ENCODE peak calls at places on chromosomes 16 and 17, in eight cellular contexts. One of them, this sample, is unnamed. For H3K4me1, the result is how much of the 10 kb centered on the place peaks cover.

GRCh38 chr17:76405967-76406647 is 21.7 kb downstream of the SPHK1 start:
- DNase-seq in H1: no peak
- DNase-seq in breast epithelium: no peak
- DNase-seq in body of pancreas: peak
- DNase-seq in A549: no peak
- DNase-seq in IMR-90: peak
- DNase-seq in ovary: peak
- DNase-seq in transverse colon: peak
- DNase-seq in this sample: peak

GRCh38 chr17:292531-293382 is 59.9 kb downstream of the RPH3AL start:
- DNase-seq in IMR-90: no peak
- DNase-seq in transverse colon: no peak
- DNase-seq in breast epithelium: peak
- DNase-seq in A549: no peak
- DNase-seq in ovary: no peak
- DNase-seq in body of pancreas: no peak
- DNase-seq in H1: no peak
- DNase-seq in this sample: peak

GRCh38 chr17:8057691-8058114 is 18.8 kb downstream of the ALOX15B start:
- DNase-seq in breast epithelium: no peak
- DNase-seq in A549: peak
- DNase-seq in H1: no peak
- DNase-seq in ovary: no peak
- DNase-seq in IMR-90: peak
- DNase-seq in transverse colon: no peak
- DNase-seq in body of pancreas: peak
- DNase-seq in this sample: peak

GRCh38 chr16:52518884-52519283 is 28.1 kb downstream of the TOX3 start:
- DNase-seq in A549: no peak
- DNase-seq in H1: no peak
- DNase-seq in breast epithelium: no peak
- DNase-seq in ovary: no peak
- DNase-seq in IMR-90: no peak
- DNase-seq in body of pancreas: no peak
- DNase-seq in transverse colon: no peak
- DNase-seq in this sample: no peak

GRCh38 chr17:34275881-34276280 is 5.9 kb downstream of the CCL7 start:
- DNase-seq in H1: no peak
- DNase-seq in ovary: no peak
- DNase-seq in IMR-90: peak
- DNase-seq in breast epithelium: no peak
- DNase-seq in A549: peak
- DNase-seq in transverse colon: no peak
- DNase-seq in body of pancreas: no peak
- DNase-seq in this sample: no peak

GRCh38 chr16:79209308-79209707 is 391.2 kb downstream of the MAF start:
- DNase-seq in A549: no peak
- DNase-seq in IMR-90: no peak
- DNase-seq in ovary: no peak
- DNase-seq in transverse colon: no peak
- DNase-seq in breast epithelium: no peak
- DNase-seq in H1: no peak
- DNase-seq in body of pancreas: no peak
- DNase-seq in this sample: no peak

GRCh38 chr17:41363881-41364280 is 5.7 kb downstream of the KRT33B start:
- DNase-seq in IMR-90: no peak
- DNase-seq in A549: no peak
- DNase-seq in H1: no peak
- DNase-seq in breast epithelium: no peak
- DNase-seq in transverse colon: no peak
- DNase-seq in body of pancreas: no peak
- DNase-seq in ovary: no peak
- DNase-seq in this sample: no peak

GRCh38 chr16:80948886-80949502 is 57.7 kb downstream of the CMC2 start:
- DNase-seq in A549: peak
- DNase-seq in ovary: no peak
- DNase-seq in transverse colon: peak
- DNase-seq in IMR-90: peak
- DNase-seq in breast epithelium: no peak
- DNase-seq in body of pancreas: peak
- DNase-seq in H1: no peak
- DNase-seq in this sample: peak

GRCh38 chr17:21296097-21297025 is 11.8 kb downstream of the MAP2K3 start:
- DNase-seq in IMR-90: peak
- DNase-seq in ovary: no peak
- DNase-seq in breast epithelium: no peak
- DNase-seq in transverse colon: no peak
- DNase-seq in body of pancreas: peak
- DNase-seq in H1: no peak
- DNase-seq in A549: no peak
- DNase-seq in this sample: no peak

GRCh38 chr16:68696514-68696913 is 40.6 kb upstream of the CDH1 start:
- DNase-seq in H1: no peak
- DNase-seq in breast epithelium: no peak
- DNase-seq in body of pancreas: peak
- DNase-seq in transverse colon: peak
- DNase-seq in IMR-90: no peak
- DNase-seq in ovary: no peak
- DNase-seq in A549: no peak
- DNase-seq in this sample: no peak

GRCh38 chr17:58337126-58337599 is 8.6 kb upstream of the TSPOAP1 start:
- DNase-seq in transverse colon: peak
- DNase-seq in ovary: no peak
- DNase-seq in A549: no peak
- DNase-seq in H1: no peak
- DNase-seq in IMR-90: peak
- DNase-seq in breast epithelium: no peak
- DNase-seq in body of pancreas: no peak
- DNase-seq in this sample: no peak

GRCh38 chr17:74180336-74180735 is 23.1 kb upstream of the RPL38 start:
- DNase-seq in body of pancreas: no peak
- DNase-seq in IMR-90: no peak
- DNase-seq in breast epithelium: no peak
- DNase-seq in transverse colon: no peak
- DNase-seq in A549: no peak
- DNase-seq in ovary: no peak
- DNase-seq in H1: no peak
- DNase-seq in this sample: no peak

DNA sequence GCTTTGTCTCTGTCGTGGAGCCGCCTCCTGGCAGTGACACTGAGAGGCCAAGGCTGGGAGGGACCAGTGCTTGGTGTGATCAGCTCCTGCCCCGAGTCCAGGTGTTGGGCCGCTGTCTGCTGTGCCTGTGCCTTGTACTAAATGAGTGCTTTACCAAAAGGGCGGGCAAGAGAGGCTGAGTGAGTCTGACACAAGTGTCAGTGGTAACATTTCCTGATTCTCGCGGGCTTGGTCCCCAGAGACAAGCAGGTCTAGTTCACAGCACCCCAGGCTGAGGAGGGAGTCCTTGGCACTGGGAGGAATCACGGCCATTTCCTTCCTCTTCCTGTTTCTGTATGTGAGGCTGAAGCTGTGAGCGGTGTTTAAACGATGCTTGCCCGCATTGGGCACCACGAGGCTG is 30.2 kb downstream of the PLD6 start:
- DNase-seq in IMR-90: no peak
- DNase-seq in H1: no peak
- DNase-seq in A549: no peak
- DNase-seq in ovary: no peak
- DNase-seq in breast epithelium: no peak
- DNase-seq in body of pancreas: no peak
- DNase-seq in transverse colon: no peak
- DNase-seq in this sample: no peak
- H3K4me1 ChIP-seq in IMR-90: under half
- H3K4me1 ChIP-seq in H1: under half
- H3K4me1 ChIP-seq in A549: under half
- H3K4me1 ChIP-seq in ovary: under half
- H3K4me1 ChIP-seq in breast epithelium: under half
- H3K4me1 ChIP-seq in body of pancreas: under half
- H3K4me1 ChIP-seq in transverse colon: under half
- H3K4me1 ChIP-seq in this sample: under half

GRCh38 chr16:5073279-5073629 is 1.6 kb downstream of the ALG1 start:
- DNase-seq in IMR-90: peak
- DNase-seq in H1: no peak
- DNase-seq in body of pancreas: no peak
- DNase-seq in ovary: no peak
- DNase-seq in transverse colon: no peak
- DNase-seq in breast epithelium: no peak
- DNase-seq in A549: no peak
- DNase-seq in this sample: no peak
- TF ChIP-seq POLR2A in IMR-90: no peak
- TF ChIP-seq POLR2A in H1: no peak
- TF ChIP-seq POLR2A in body of pancreas: no peak
- TF ChIP-seq POLR2A in ovary: no peak
- TF ChIP-seq POLR2A in transverse colon: no peak
- TF ChIP-seq POLR2A in breast epithelium: no peak
- TF ChIP-seq POLR2A in A549: no peak
- TF ChIP-seq POLR2A in this sample: no peak

GRCh38 chr16:23141033-23141432 is 8.2 kb downstream of the USP31 start:
- DNase-seq in breast epithelium: no peak
- DNase-seq in H1: no peak
- DNase-seq in A549: no peak
- DNase-seq in body of pancreas: no peak
- DNase-seq in ovary: no peak
- DNase-seq in IMR-90: no peak
- DNase-seq in transverse colon: no peak
- DNase-seq in this sample: no peak

GRCh38 chr16:23141500-23141899 is 7.8 kb downstream of the USP31 start:
- DNase-seq in body of pancreas: no peak
- DNase-seq in transverse colon: no peak
- DNase-seq in IMR-90: no peak
- DNase-seq in A549: no peak
- DNase-seq in ovary: no peak
- DNase-seq in H1: no peak
- DNase-seq in breast epithelium: no peak
- DNase-seq in this sample: no peak

GRCh38 chr16:23140082-23140481 is 9.2 kb downstream of the USP31 start:
- DNase-seq in body of pancreas: no peak
- DNase-seq in transverse colon: no peak
- DNase-seq in breast epithelium: no peak
- DNase-seq in H1: no peak
- DNase-seq in IMR-90: no peak
- DNase-seq in A549: no peak
- DNase-seq in ovary: no peak
- DNase-seq in this sample: no peak

GRCh38 chr16:23143391-23143790 is 5.9 kb downstream of the USP31 start:
- DNase-seq in body of pancreas: no peak
- DNase-seq in A549: no peak
- DNase-seq in breast epithelium: no peak
- DNase-seq in IMR-90: no peak
- DNase-seq in ovary: no peak
- DNase-seq in H1: no peak
- DNase-seq in transverse colon: no peak
- DNase-seq in this sample: no peak

DNA sequence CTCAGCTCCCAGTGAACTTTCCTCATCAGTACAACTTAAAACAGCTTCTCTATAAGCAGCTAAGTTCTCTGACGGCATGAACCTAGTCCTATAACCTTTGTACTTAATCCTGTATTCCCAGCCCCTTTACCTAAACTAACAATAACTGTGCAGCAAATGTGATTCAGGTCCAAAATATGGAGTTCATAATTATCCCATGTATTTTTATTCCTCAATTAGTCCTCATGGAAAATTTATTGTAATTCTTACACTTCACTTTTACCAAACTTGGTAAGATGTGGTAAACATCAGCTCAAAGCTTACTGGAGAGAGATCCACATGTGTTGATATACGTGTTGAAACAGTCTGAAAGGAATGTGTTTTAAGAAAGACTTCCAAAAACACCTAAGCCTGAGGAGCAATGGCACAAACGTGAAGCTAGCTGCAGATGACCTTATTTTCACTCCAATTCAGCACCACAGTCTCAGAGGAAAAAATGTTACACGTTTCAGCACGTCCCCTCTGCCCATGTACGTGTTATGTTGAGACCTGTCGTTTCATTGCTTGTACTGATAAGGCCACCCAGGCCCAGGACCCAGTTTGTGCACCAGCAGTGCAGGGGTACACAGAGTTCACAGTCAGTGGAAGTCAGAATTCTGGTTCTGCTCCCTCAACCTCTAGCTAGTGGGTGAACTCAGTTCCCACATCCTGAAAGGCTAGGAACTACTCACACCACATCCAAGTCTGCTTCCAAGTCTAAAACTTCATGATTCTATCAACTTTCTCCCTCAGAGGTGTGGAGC is 7.1 kb downstream of the USP31 start:
- DNase-seq in ovary: no peak
- DNase-seq in IMR-90: no peak
- DNase-seq in body of pancreas: no peak
- DNase-seq in A549: no peak
- DNase-seq in breast epithelium: no peak
- DNase-seq in H1: no peak
- DNase-seq in transverse colon: no peak
- DNase-seq in this sample: peak
- H3K27ac ChIP-seq in ovary: no peak
- H3K27ac ChIP-seq in IMR-90: no peak
- H3K27ac ChIP-seq in body of pancreas: no peak
- H3K27ac ChIP-seq in A549: peak
- H3K27ac ChIP-seq in breast epithelium: peak
- H3K27ac ChIP-seq in H1: no peak
- H3K27ac ChIP-seq in transverse colon: no peak
- H3K27ac ChIP-seq in this sample: peak

DNA sequence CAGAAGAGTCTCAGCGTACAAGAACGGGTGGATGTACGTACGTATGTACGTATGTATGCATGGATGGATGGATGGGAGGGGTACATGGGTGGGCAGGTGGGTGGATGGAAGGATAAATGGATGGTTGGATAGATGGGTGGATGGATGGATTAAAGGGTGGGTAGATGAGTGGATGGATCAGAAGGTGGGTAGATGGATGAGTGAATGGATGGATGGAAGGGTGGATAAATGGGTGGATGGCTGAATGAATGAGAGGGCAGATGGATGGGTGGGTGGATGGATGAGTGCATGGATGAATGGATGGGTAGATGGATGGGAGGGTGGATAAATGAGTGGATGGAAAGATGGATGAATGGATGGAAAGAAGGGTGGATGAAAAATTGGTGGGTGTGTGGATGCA is 45.6 kb downstream of the ENGASE start:
- DNase-seq in A549: no peak
- DNase-seq in transverse colon: no peak
- DNase-seq in IMR-90: no peak
- DNase-seq in H1: no peak
- DNase-seq in ovary: no peak
- DNase-seq in body of pancreas: no peak
- DNase-seq in breast epithelium: no peak
- DNase-seq in this sample: no peak
- H3K4me1 ChIP-seq in A549: under half
- H3K4me1 ChIP-seq in transverse colon: under half
- H3K4me1 ChIP-seq in IMR-90: under half
- H3K4me1 ChIP-seq in H1: under half
- H3K4me1 ChIP-seq in ovary: under half
- H3K4me1 ChIP-seq in body of pancreas: under half
- H3K4me1 ChIP-seq in breast epithelium: under half
- H3K4me1 ChIP-seq in this sample: under half

This sample was measured in heart left ventricle.